ENCODE peak calls at places on chromosomes 7 and 10, in four cellular contexts. U is HepG2, Y is H1, H is K562. E is an unnamed sample.

GRCh38 chr10:78972947-78973900 is 95.5 kb upstream of the ZMIZ1 start:
- DNase-seq in H (peak; percentile 97), U (peak; percentile 97), Y (peak; percentile 50), E (peak; percentile 98)

GRCh38 chr7:32169236-32169635 is 99.0 kb upstream of the PDE1C start:
- DNase-seq in H (no peak), U (no peak), Y (no peak), E (no peak)

GRCh38 chr10:131886181-131886716 is 14.6 kb upstream of the PPP2R2D start:
- DNase-seq in U (no peak), Y (no peak), H (no peak), E (no peak)

GRCh38 chr7:36889182-36889581 is 164.9 kb upstream of the AOAH start:
- DNase-seq in H (no peak), Y (no peak), U (no peak), E (no peak)

GRCh38 chr10:17214991-17215781 is 12.9 kb upstream of the VIM start:
- DNase-seq in H (peak; percentile 41), U (no peak), Y (no peak), E (no peak)

GRCh38 chr7:48300301-48300700 is 129.0 kb downstream of the ABCA13 start:
- DNase-seq in Y (no peak), H (no peak), U (no peak), E (no peak)

GRCh38 chr10:114638874-114639625 is 19.0 kb downstream of the ABLIM1 start:
- DNase-seq in Y (no peak), U (no peak), H (no peak), E (no peak)

GRCh38 chr7:44775383-44776107 is 20.9 kb upstream of the PPIA start:
- DNase-seq in H (no peak), U (no peak), Y (no peak), E (no peak)

GRCh38 chr7:81725496-81726117 is 44.2 kb downstream of the HGF start:
- DNase-seq in Y (peak; percentile 5), U (no peak), H (no peak), E (no peak)

GRCh38 chr7:25495342-25495855 is 267.1 kb upstream of the NPVF start:
- DNase-seq in U (no peak), H (peak; percentile 95), Y (no peak), E (no peak)

GRCh38 chr7:66125052-66125694 is 10.5 kb downstream of the CRCP start:
- DNase-seq in H (no peak), Y (no peak), U (no peak), E (no peak)

GRCh38 chr7:24283900-24284698 is at the start of gene NPY:
- DNase-seq in Y (no peak), U (no peak), H (no peak), E (no peak)

GRCh38 chr7:138657854-138658386 is 43.2 kb downstream of the SVOPL start:
- DNase-seq in Y (no peak), U (no peak), H (no peak), E (no peak)

GRCh38 chr7:716212-716611 is 10.3 kb upstream of the DNAAF5 start:
- DNase-seq in Y (no peak), H (no peak), U (no peak), E (no peak)

GRCh38 chr10:16854623-16855022 is 37.4 kb upstream of the RSU1 start:
- DNase-seq in H (no peak), Y (no peak), U (no peak), E (peak; percentile 12)

GRCh38 chr7:114988755-114989154 is 66.9 kb downstream of the MDFIC start:
- DNase-seq in H (no peak), Y (no peak), U (no peak), E (peak; percentile 18)

GRCh38 chr7:45656431-45656830 is 82.3 kb downstream of the ADCY1 start:
- DNase-seq in H (no peak), U (no peak), Y (no peak), E (no peak)

GRCh38 chr10:110081914-110082313 is 74.1 kb downstream of the ADD3 start:
- DNase-seq in H (peak; percentile 61), U (peak; percentile 66), Y (no peak), E (peak; percentile 54)

GRCh38 chr10:8055420-8056349 is 1.2 kb downstream of the GATA3 start:
- DNase-seq in H (no peak), Y (no peak), U (no peak), E (no peak)

GRCh38 chr7:98303906-98304305 is 22.4 kb downstream of the BRI3 start:
- DNase-seq in H (no peak), U (no peak), Y (no peak), E (no peak)

GRCh38 chr10:29617880-29618340 is 16.9 kb downstream of the SVIL start:
- DNase-seq in U (no peak), H (no peak), Y (no peak), E (no peak)

GRCh38 chr7:85135931-85136330 is 50.9 kb downstream of the SEMA3D start:
- DNase-seq in H (no peak), Y (no peak), U (no peak), E (no peak)

GRCh38 chr7:155226261-155227003 is 71.2 kb upstream of the INSIG1 start:
- DNase-seq in Y (no peak), U (no peak), H (no peak), E (no peak)

GRCh38 chr10:49275896-49276295 is 23.1 kb upstream of the C10orf71 start:
- DNase-seq in U (no peak), Y (no peak), H (no peak), E (no peak)

GRCh38 chr10:32981760-32982159 is 23.7 kb upstream of the ITGB1 start:
- DNase-seq in U (no peak), H (peak; percentile 52), Y (no peak), E (no peak)

GRCh38 chr10:131933016-131933694 is 32.3 kb downstream of the PPP2R2D start:
- DNase-seq in H (peak; percentile 60), Y (no peak), U (no peak), E (no peak)

GRCh38 chr10:77768046-77768445 is 130.4 kb upstream of the KCNMA1 start:
- DNase-seq in U (no peak), H (no peak), Y (no peak), E (no peak)

GRCh38 chr7:70457477-70458194 is 674.3 kb upstream of the GALNT17 start:
- DNase-seq in H (no peak), U (no peak), Y (no peak), E (no peak)

GRCh38 chr7:80189638-80190037 is 55.0 kb downstream of the GNAI1 start:
- DNase-seq in H (no peak), U (no peak), Y (no peak), E (no peak)

GRCh38 chr10:121891103-121891502 is 36.7 kb downstream of the ATE1 start:
- DNase-seq in Y (peak; percentile 86), U (no peak), H (no peak), E (no peak)

GRCh38 chr10:46552526-46553237 is 3.8 kb downstream of the GPRIN2 start:
- DNase-seq in H (no peak), U (no peak), Y (no peak), E (no peak)

GRCh38 chr7:123633553-123633952 is 22.1 kb upstream of the LMOD2 start:
- DNase-seq in U (no peak), Y (no peak), H (no peak), E (no peak)
- TF ChIP-seq RNF2 in U (no peak), Y (no peak), H (no peak), E (no peak)

GRCh38 chr10:125022671-125023070 is 80.7 kb downstream of the ZRANB1 start:
- DNase-seq in Y (no peak), U (no peak), H (no peak), E (no peak)
- TF ChIP-seq RNF2 in Y (no peak), U (no peak), H (no peak), E (no peak)

DNA sequence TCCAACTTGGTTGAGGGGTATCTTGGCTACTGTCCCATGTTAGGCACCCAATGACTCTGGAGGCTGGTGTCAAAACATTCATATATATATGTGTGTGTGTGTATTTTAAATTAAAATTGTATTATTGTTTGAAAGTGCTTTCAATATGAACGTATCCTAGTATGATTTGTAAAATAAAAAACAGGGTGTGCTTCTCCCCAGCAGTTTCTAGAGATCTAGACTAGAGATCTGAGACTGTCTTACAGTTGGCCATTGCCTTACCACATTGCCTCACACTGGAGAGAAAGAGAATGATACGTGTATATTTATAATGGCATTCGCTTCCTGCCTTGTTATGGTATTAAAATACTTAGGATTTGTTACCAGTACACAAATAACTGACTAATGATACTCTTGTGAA is 1.2 kb downstream of the BAG3 start:
- DNase-seq in U (peak; percentile 35), H (peak; percentile 65), Y (no peak), E (peak; percentile 71)
- TF ChIP-seq RNF2 in U (no peak), H (no peak), Y (no peak), E (no peak)

GRCh38 chr10:116721991-116722392 is 20.4 kb downstream of the HSPA12A start:
- DNase-seq in H (no peak), U (no peak), Y (no peak), E (no peak)
- TF ChIP-seq RNF2 in H (no peak), U (no peak), Y (no peak), E (no peak)

GRCh38 chr10:34710391-34710751 is 104.7 kb downstream of the PARD3 start:
- DNase-seq in Y (no peak), H (peak; percentile 31), U (no peak), E (peak; percentile 58)
- TF ChIP-seq RNF2 in Y (no peak), H (no peak), U (no peak), E (no peak)

E was measured in A549.